ENCODE peak calls at places on chromosomes 4 and X, in six cellular contexts. One of them, this sample, is unnamed.

GRCh38 chrX:105845661-105846060 is 23.3 kb downstream of the NRK start:
- DNase-seq in astrocyte of the spinal cord: no peak
- DNase-seq in endodermal cell: peak; percentile 50
- DNase-seq in fibroblast of lung: no peak
- DNase-seq in neural crest cell: no peak
- DNase-seq in heart left ventricle: no peak
- DNase-seq in this sample: no peak

GRCh38 chr4:1767770-1768366 is 25.2 kb upstream of the FGFR3 start:
- DNase-seq in astrocyte of the spinal cord: peak; percentile 22
- DNase-seq in endodermal cell: peak; percentile 94
- DNase-seq in fibroblast of lung: peak; percentile 20
- DNase-seq in neural crest cell: peak; percentile 60
- DNase-seq in heart left ventricle: no peak
- DNase-seq in this sample: no peak

GRCh38 chr4:94695389-94695788 is 62.4 kb upstream of the BMPR1B start:
- DNase-seq in astrocyte of the spinal cord: no peak
- DNase-seq in endodermal cell: no peak
- DNase-seq in fibroblast of lung: no peak
- DNase-seq in neural crest cell: no peak
- DNase-seq in heart left ventricle: no peak
- DNase-seq in this sample: no peak

GRCh38 chr4:175776217-175776616 is 35.8 kb downstream of the GPM6A start:
- DNase-seq in astrocyte of the spinal cord: peak; percentile 17
- DNase-seq in endodermal cell: peak; percentile 73
- DNase-seq in fibroblast of lung: peak; percentile 47
- DNase-seq in neural crest cell: no peak
- DNase-seq in heart left ventricle: no peak
- DNase-seq in this sample: peak; percentile 21

GRCh38 chrX:123436512-123436911 is 252.4 kb downstream of the GRIA3 start:
- DNase-seq in astrocyte of the spinal cord: no peak
- DNase-seq in endodermal cell: no peak
- DNase-seq in fibroblast of lung: no peak
- DNase-seq in neural crest cell: no peak
- DNase-seq in heart left ventricle: no peak
- DNase-seq in this sample: no peak

GRCh38 chrX:130330706-130331105 is 9.0 kb upstream of the SLC25A14 start:
- DNase-seq in astrocyte of the spinal cord: peak; percentile 48
- DNase-seq in endodermal cell: peak; percentile 88
- DNase-seq in fibroblast of lung: peak; percentile 47
- DNase-seq in neural crest cell: peak; percentile 22
- DNase-seq in heart left ventricle: peak; percentile 38
- DNase-seq in this sample: peak; percentile 66

GRCh38 chrX:152637649-152638442 is at the start of gene GABRQ:
- DNase-seq in astrocyte of the spinal cord: peak; percentile 55
- DNase-seq in endodermal cell: peak; percentile 94
- DNase-seq in fibroblast of lung: peak; percentile 65
- DNase-seq in neural crest cell: peak; percentile 53
- DNase-seq in heart left ventricle: no peak
- DNase-seq in this sample: peak; percentile 46

GRCh38 chr4:173758132-173758531 is 228.1 kb upstream of the HAND2 start:
- DNase-seq in astrocyte of the spinal cord: no peak
- DNase-seq in endodermal cell: no peak
- DNase-seq in fibroblast of lung: no peak
- DNase-seq in neural crest cell: no peak
- DNase-seq in heart left ventricle: no peak
- DNase-seq in this sample: no peak

GRCh38 chr4:177313263-177313662 is 3.6 kb downstream of the NEIL3 start:
- DNase-seq in astrocyte of the spinal cord: no peak
- DNase-seq in endodermal cell: no peak
- DNase-seq in fibroblast of lung: no peak
- DNase-seq in neural crest cell: no peak
- DNase-seq in heart left ventricle: no peak
- DNase-seq in this sample: peak; percentile 51

GRCh38 chrX:8067754-8068469 is 103.2 kb downstream of the VCX2 start:
- DNase-seq in astrocyte of the spinal cord: peak; percentile 30
- DNase-seq in endodermal cell: no peak
- DNase-seq in fibroblast of lung: peak; percentile 80
- DNase-seq in neural crest cell: no peak
- DNase-seq in heart left ventricle: no peak
- DNase-seq in this sample: peak; percentile 82

DNA sequence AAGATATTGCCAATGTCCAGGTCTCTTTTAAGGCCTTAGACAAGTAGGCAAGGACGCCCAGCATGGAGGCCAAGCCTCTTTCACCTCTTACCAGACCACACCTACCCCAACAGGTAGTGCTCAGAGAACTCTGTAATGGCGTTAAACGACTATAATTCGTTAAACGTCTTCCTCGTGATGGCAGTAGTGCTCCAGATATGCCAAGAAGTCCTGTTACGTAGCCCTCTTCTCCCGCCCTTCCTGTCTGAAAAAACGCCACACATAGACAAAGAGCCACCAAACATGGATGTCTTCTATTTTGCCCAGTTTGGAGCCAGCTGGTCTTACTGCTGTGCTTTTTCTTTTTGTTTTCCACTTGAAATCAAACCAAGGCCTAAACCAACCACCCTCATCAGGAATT is 190.7 kb downstream of the OR13H1 start:
- DNase-seq in astrocyte of the spinal cord: peak; percentile 83
- DNase-seq in endodermal cell: no peak
- DNase-seq in fibroblast of lung: peak; percentile 61
- DNase-seq in neural crest cell: no peak
- DNase-seq in heart left ventricle: peak; percentile 80
- DNase-seq in this sample: peak; percentile 88
- TF ChIP-seq CTCF in astrocyte of the spinal cord: peak; percentile 6
- TF ChIP-seq CTCF in endodermal cell: no peak
- TF ChIP-seq CTCF in fibroblast of lung: no peak
- TF ChIP-seq CTCF in neural crest cell: no peak
- TF ChIP-seq CTCF in heart left ventricle: no peak
- TF ChIP-seq CTCF in this sample: peak; percentile 43

GRCh38 chr4:169270156-169270809 is 473 bp downstream of the SH3RF1 start:
- DNase-seq in astrocyte of the spinal cord: peak; percentile 55
- DNase-seq in endodermal cell: peak; percentile 84
- DNase-seq in fibroblast of lung: peak; percentile 43
- DNase-seq in neural crest cell: no peak
- DNase-seq in heart left ventricle: peak; percentile 83
- DNase-seq in this sample: peak; percentile 54
- TF ChIP-seq CTCF in astrocyte of the spinal cord: no peak
- TF ChIP-seq CTCF in endodermal cell: peak; percentile 50
- TF ChIP-seq CTCF in fibroblast of lung: no peak
- TF ChIP-seq CTCF in neural crest cell: peak; percentile 28
- TF ChIP-seq CTCF in heart left ventricle: no peak
- TF ChIP-seq CTCF in this sample: no peak

DNA sequence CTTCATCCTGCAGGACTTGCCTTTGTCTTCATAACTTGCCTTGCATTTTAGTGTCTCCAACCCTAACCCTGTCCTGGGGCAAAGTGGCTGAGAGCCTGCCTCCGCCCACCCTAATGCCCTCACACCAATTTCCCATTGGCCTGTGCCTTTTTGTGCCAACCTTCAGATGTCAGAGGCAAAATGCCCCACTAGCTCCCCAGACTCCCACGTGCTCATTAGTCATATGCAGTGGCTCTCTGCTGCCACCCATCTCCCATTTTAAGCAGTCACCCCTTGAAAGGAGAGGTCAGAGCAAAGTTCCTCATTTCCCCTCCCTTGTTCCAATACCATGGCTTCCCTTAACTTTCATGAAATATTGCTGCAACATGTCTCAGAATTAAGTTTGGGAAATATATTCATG is 74.8 kb upstream of the PASD1 start:
- DNase-seq in astrocyte of the spinal cord: no peak
- DNase-seq in endodermal cell: peak; percentile 64
- DNase-seq in fibroblast of lung: no peak
- DNase-seq in neural crest cell: no peak
- DNase-seq in heart left ventricle: no peak
- DNase-seq in this sample: peak; percentile 26
- TF ChIP-seq CTCF in astrocyte of the spinal cord: no peak
- TF ChIP-seq CTCF in endodermal cell: peak; percentile 72
- TF ChIP-seq CTCF in fibroblast of lung: no peak
- TF ChIP-seq CTCF in neural crest cell: peak; percentile 24
- TF ChIP-seq CTCF in heart left ventricle: no peak
- TF ChIP-seq CTCF in this sample: no peak

GRCh38 chr4:103493450-103494159 is 226.2 kb downstream of the TACR3 start:
- DNase-seq in astrocyte of the spinal cord: no peak
- DNase-seq in endodermal cell: no peak
- DNase-seq in fibroblast of lung: peak; percentile 7
- DNase-seq in neural crest cell: no peak
- DNase-seq in heart left ventricle: no peak
- DNase-seq in this sample: no peak

GRCh38 chr4:103498161-103499070 is 221.4 kb downstream of the TACR3 start:
- DNase-seq in astrocyte of the spinal cord: peak; percentile 64
- DNase-seq in endodermal cell: no peak
- DNase-seq in fibroblast of lung: peak; percentile 78
- DNase-seq in neural crest cell: no peak
- DNase-seq in heart left ventricle: no peak
- DNase-seq in this sample: peak; percentile 81

GRCh38 chr4:103497692-103498091 is 222.1 kb downstream of the TACR3 start:
- DNase-seq in astrocyte of the spinal cord: no peak
- DNase-seq in endodermal cell: no peak
- DNase-seq in fibroblast of lung: no peak
- DNase-seq in neural crest cell: no peak
- DNase-seq in heart left ventricle: no peak
- DNase-seq in this sample: peak; percentile 16

GRCh38 chr4:103496800-103497199 is 223.0 kb downstream of the TACR3 start:
- DNase-seq in astrocyte of the spinal cord: no peak
- DNase-seq in endodermal cell: no peak
- DNase-seq in fibroblast of lung: no peak
- DNase-seq in neural crest cell: no peak
- DNase-seq in heart left ventricle: no peak
- DNase-seq in this sample: no peak

GRCh38 chr4:103499094-103499493 is 220.7 kb downstream of the TACR3 start:
- DNase-seq in astrocyte of the spinal cord: no peak
- DNase-seq in endodermal cell: no peak
- DNase-seq in fibroblast of lung: no peak
- DNase-seq in neural crest cell: no peak
- DNase-seq in heart left ventricle: no peak
- DNase-seq in this sample: no peak
- TF ChIP-seq CTCF in astrocyte of the spinal cord: no peak
- TF ChIP-seq CTCF in endodermal cell: peak; percentile 56
- TF ChIP-seq CTCF in fibroblast of lung: peak; percentile 33
- TF ChIP-seq CTCF in neural crest cell: no peak
- TF ChIP-seq CTCF in heart left ventricle: no peak
- TF ChIP-seq CTCF in this sample: no peak

GRCh38 chrX:125205918-125206665 is 113.6 kb upstream of the TEX13C start:
- DNase-seq in astrocyte of the spinal cord: peak; percentile 3
- DNase-seq in endodermal cell: peak; percentile 74
- DNase-seq in fibroblast of lung: no peak
- DNase-seq in neural crest cell: peak; percentile 39
- DNase-seq in heart left ventricle: no peak
- DNase-seq in this sample: no peak

GRCh38 chrX:125203379-125203736 is 116.3 kb upstream of the TEX13C start:
- DNase-seq in astrocyte of the spinal cord: no peak
- DNase-seq in endodermal cell: peak; percentile 70
- DNase-seq in fibroblast of lung: no peak
- DNase-seq in neural crest cell: peak; percentile 10
- DNase-seq in heart left ventricle: no peak
- DNase-seq in this sample: peak; percentile 4

GRCh38 chrX:125203737-125204578 is 115.7 kb upstream of the TEX13C start:
- DNase-seq in astrocyte of the spinal cord: peak; percentile 31
- DNase-seq in endodermal cell: peak; percentile 75
- DNase-seq in fibroblast of lung: peak; percentile 0
- DNase-seq in neural crest cell: peak; percentile 52
- DNase-seq in heart left ventricle: no peak
- DNase-seq in this sample: no peak

GRCh38 chrX:125202486-125203378 is 116.9 kb upstream of the TEX13C start:
- DNase-seq in astrocyte of the spinal cord: no peak
- DNase-seq in endodermal cell: no peak
- DNase-seq in fibroblast of lung: no peak
- DNase-seq in neural crest cell: peak; percentile 2
- DNase-seq in heart left ventricle: no peak
- DNase-seq in this sample: no peak

DNA sequence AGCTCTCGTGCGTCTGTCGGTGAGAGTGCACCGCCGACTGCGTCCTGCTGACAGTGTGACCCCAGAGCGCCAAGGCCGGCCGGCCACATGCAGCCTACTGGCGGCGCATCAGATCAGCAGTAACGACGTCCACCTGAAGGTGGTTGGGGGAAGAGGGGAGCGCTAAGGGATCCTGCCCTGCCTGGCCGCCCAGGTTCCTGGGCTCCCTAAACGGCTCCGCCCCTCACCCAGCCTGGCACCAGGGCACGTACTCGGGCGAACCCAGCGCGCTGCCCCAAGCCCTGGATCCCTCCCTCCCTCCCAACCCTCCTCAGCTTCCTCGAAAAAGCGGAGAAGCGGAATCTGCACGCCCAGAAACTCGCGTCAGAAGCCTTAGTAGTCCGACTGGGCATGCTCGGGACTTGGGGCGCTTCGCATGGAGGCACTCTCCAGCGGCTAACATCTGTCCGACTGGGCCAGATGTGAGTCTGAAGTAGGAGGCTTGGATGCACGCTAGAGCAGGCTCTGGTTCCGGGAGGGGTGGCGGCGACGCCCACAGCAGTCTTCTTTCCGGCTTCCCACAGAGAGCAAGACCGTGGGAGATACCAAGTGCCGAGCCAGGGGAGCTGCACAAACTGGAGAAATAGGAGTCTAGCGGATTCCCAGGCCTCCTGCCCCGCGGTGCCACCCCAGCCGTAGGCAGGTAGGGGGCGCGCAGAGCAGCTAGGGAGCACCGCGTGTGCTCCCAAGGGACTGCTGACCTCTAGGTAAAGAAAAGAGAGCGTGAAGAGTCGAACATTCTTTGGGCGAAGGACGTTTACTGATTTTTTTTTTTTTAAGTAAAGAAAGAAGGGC is 114.4 kb upstream of the TEX13C start:
- DNase-seq in astrocyte of the spinal cord: peak; percentile 45
- DNase-seq in endodermal cell: peak; percentile 88
- DNase-seq in fibroblast of lung: peak; percentile 6
- DNase-seq in neural crest cell: peak; percentile 64
- DNase-seq in heart left ventricle: peak; percentile 57
- DNase-seq in this sample: no peak
- TF ChIP-seq CTCF in astrocyte of the spinal cord: peak; percentile 10
- TF ChIP-seq CTCF in endodermal cell: peak; percentile 71
- TF ChIP-seq CTCF in fibroblast of lung: no peak
- TF ChIP-seq CTCF in neural crest cell: peak; percentile 58
- TF ChIP-seq CTCF in heart left ventricle: peak; percentile 16
- TF ChIP-seq CTCF in this sample: no peak

GRCh38 chrX:32530802-32531403 is 680.4 kb downstream of the DMD start:
- DNase-seq in astrocyte of the spinal cord: peak; percentile 30
- DNase-seq in endodermal cell: peak; percentile 51
- DNase-seq in fibroblast of lung: peak; percentile 14
- DNase-seq in neural crest cell: peak; percentile 36
- DNase-seq in heart left ventricle: no peak
- DNase-seq in this sample: peak; percentile 66
- TF ChIP-seq CTCF in astrocyte of the spinal cord: peak; percentile 50
- TF ChIP-seq CTCF in endodermal cell: peak; percentile 94
- TF ChIP-seq CTCF in fibroblast of lung: peak; percentile 26
- TF ChIP-seq CTCF in neural crest cell: peak; percentile 92
- TF ChIP-seq CTCF in heart left ventricle: peak; percentile 55
- TF ChIP-seq CTCF in this sample: peak; percentile 52

DNA sequence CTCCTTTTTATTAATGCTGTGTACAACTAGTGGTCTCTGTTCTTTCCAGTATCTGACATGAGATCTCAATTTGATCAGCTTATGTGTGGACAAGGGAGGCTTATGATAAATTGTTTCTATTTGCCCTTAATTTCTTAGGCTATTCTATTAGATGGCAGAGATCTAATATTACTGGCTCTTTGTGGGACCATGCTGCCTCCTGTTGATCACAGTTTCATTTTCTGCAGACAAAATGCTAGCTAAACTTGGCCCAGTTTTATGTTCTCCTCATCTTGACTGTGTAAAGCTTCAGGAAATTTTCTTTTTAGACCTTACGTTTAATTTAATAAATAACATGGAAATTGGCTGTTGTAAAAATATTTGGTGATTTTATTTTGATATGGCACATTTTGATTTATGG is 627.1 kb upstream of the AADAT start:
- DNase-seq in astrocyte of the spinal cord: no peak
- DNase-seq in endodermal cell: no peak
- DNase-seq in fibroblast of lung: no peak
- DNase-seq in neural crest cell: no peak
- DNase-seq in heart left ventricle: no peak
- DNase-seq in this sample: no peak
- TF ChIP-seq CTCF in astrocyte of the spinal cord: peak; percentile 11
- TF ChIP-seq CTCF in endodermal cell: peak; percentile 61
- TF ChIP-seq CTCF in fibroblast of lung: no peak
- TF ChIP-seq CTCF in neural crest cell: no peak
- TF ChIP-seq CTCF in heart left ventricle: no peak
- TF ChIP-seq CTCF in this sample: no peak